ENCODE peak calls at places on chromosome 15, in six cellular contexts. Y is adrenal gland, B is esophagus squamous epithelium, V is uterus, K is upper lobe of left lung, J is spleen. N is an unnamed sample.

GRCh38 chr15:72534522-72534921 is 60.4 kb downstream of the ARIH1 start:
- DNase-seq in Y (no peak), B (no peak), V (no peak), K (no peak), J (no peak), N (no peak)

GRCh38 chr15:77497108-77497737 is 76.5 kb downstream of the HMG20A start:
- DNase-seq in Y (peak; percentile 47), B (no peak), V (no peak), K (peak; percentile 25), J (peak; percentile 75), N (peak; percentile 86)

GRCh38 chr15:92941668-92942067 is 41.5 kb downstream of the CHD2 start:
- DNase-seq in Y (no peak), B (no peak), V (no peak), K (no peak), J (no peak), N (no peak)

GRCh38 chr15:76058714-76059319 is 968 bp upstream of the TMEM266 start:
- DNase-seq in Y (peak; percentile 9), B (no peak), V (no peak), K (no peak), J (no peak), N (no peak)

GRCh38 chr15:27017168-27017809 is 46.3 kb downstream of the GABRG3 start:
- DNase-seq in Y (peak; percentile 71), B (no peak), V (no peak), K (no peak), J (no peak), N (no peak)

GRCh38 chr15:78418239-78418638 is 19.8 kb upstream of the IREB2 start:
- DNase-seq in Y (no peak), B (no peak), V (no peak), K (no peak), J (no peak), N (no peak)

GRCh38 chr15:77455696-77456293 is 35.1 kb downstream of the HMG20A start:
- DNase-seq in Y (no peak), B (no peak), V (no peak), K (no peak), J (no peak), N (no peak)

GRCh38 chr15:73346735-73347312 is 21.9 kb downstream of the HCN4 start:
- DNase-seq in Y (peak; percentile 44), B (no peak), V (peak; percentile 17), K (peak; percentile 64), J (no peak), N (peak; percentile 65)

GRCh38 chr15:70248116-70249025 is 150.7 kb upstream of the TLE3 start:
- DNase-seq in Y (no peak), B (no peak), V (no peak), K (peak; percentile 55), J (peak; percentile 71), N (no peak)

GRCh38 chr15:60408438-60409105 is 10.8 kb upstream of the ANXA2 start:
- DNase-seq in Y (no peak), B (no peak), V (no peak), K (no peak), J (no peak), N (no peak)

GRCh38 chr15:66099950-66100671 is 153.4 kb downstream of the MEGF11 start:
- DNase-seq in Y (no peak), B (no peak), V (no peak), K (no peak), J (peak; percentile 28), N (no peak)

GRCh38 chr15:74954515-74954914 is 2.1 kb downstream of the RPP25 start:
- DNase-seq in Y (peak; percentile 88), B (no peak), V (no peak), K (no peak), J (peak; percentile 61), N (no peak)

GRCh38 chr15:61256231-61256630 is 27.1 kb upstream of the RORA start:
- DNase-seq in Y (no peak), B (no peak), V (no peak), K (no peak), J (no peak), N (no peak)

GRCh38 chr15:62124176-62124952 is 40.7 kb downstream of the C2CD4B start:
- DNase-seq in Y (no peak), B (no peak), V (no peak), K (no peak), J (no peak), N (no peak)

DNA sequence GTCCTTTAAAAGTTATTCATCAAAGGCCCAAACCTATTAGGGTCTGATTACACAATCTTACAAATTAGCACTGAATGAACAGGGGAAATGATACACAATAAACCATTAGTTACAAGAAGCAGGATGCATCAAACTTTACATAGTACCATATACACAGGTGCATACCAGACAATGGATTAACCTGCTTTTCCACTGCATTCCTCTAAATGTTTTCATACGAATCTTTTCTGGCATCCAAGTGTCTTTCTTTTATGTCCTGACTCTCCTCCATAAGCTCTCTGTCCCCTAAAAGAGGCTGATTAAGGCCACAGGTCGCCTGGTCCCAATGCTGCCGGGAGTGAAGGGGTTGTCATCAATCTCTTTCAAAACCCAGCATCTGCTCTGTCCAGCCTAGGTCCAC is 11.4 kb downstream of the FBN1 start:
- DNase-seq in Y (no peak), B (no peak), V (no peak), K (no peak), J (no peak), N (no peak)
- H3K4me1 ChIP-seq in Y (no peaks in the 10 kb centered on the region), B (peaks cover 4% of the 10 kb centered on the region), V (no peaks in the 10 kb centered on the region), K (no peaks in the 10 kb centered on the region), J (no peaks in the 10 kb centered on the region), N (no peaks in the 10 kb centered on the region)

GRCh38 chr15:41927516-41927915 is 33.7 kb upstream of the SPTBN5 start:
- DNase-seq in Y (no peak), B (no peak), V (no peak), K (no peak), J (no peak), N (no peak)

GRCh38 chr15:41923424-41923999 is 29.7 kb upstream of the SPTBN5 start:
- DNase-seq in Y (no peak), B (no peak), V (no peak), K (no peak), J (no peak), N (no peak)

GRCh38 chr15:41926184-41927056 is 32.6 kb upstream of the SPTBN5 start:
- DNase-seq in Y (no peak), B (no peak), V (no peak), K (no peak), J (no peak), N (no peak)

GRCh38 chr15:41922353-41922752 is 28.5 kb upstream of the SPTBN5 start:
- DNase-seq in Y (no peak), B (no peak), V (no peak), K (peak; percentile 57), J (no peak), N (no peak)

GRCh38 chr15:41925209-41925608 is 31.4 kb upstream of the SPTBN5 start:
- DNase-seq in Y (no peak), B (no peak), V (no peak), K (no peak), J (no peak), N (no peak)
- TF ChIP-seq POLR2A in Y (no peak), B (no peak), V (no peak), K (no peak), J (no peak), N (no peak)

DNA sequence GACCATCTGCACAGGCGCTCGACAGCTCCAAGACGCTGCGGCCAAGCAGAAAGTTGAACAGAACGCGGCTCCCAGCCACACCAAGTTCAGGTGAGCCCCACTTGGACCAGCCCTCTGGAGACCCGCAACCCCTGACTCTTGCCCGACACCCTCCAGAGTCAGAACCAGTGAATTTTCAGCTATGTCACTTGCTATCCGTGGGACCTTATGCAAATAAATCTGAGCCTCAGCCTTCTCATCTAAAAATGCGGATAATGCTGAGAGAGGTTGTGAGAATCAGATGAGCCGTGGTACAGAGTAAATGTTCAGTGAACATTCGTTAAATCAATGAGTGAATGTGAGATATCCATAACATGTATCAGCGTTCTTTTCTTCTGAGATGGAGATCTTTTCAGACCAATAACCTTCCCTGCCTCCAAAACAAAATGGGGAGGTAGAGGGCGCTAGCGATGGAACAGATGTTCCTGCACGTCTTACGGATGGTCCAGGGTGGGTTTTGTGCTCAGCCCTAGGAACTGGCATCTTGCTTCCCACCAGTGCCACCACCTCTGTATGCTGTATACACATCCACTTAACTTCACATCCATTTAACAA is 524 bp downstream of the MRPS11 start:
- DNase-seq in Y (no peak), B (no peak), V (no peak), K (no peak), J (no peak), N (no peak)
- TF ChIP-seq CTCF in Y (no peak), B (no peak), V (no peak), K (no peak), J (no peak), N (no peak)

GRCh38 chr15:31359722-31360111 is 33.1 kb downstream of the KLF13 start:
- DNase-seq in Y (no peak), B (no peak), V (no peak), K (no peak), J (no peak), N (no peak)

GRCh38 chr15:31358957-31359721 is 32.5 kb downstream of the KLF13 start:
- DNase-seq in Y (no peak), B (no peak), V (no peak), K (no peak), J (no peak), N (no peak)

GRCh38 chr15:31357148-31357547 is 30.5 kb downstream of the KLF13 start:
- DNase-seq in Y (no peak), B (no peak), V (no peak), K (no peak), J (no peak), N (peak; percentile 21)

GRCh38 chr15:31360158-31360561 is 33.5 kb downstream of the KLF13 start:
- DNase-seq in Y (no peak), B (no peak), V (no peak), K (no peak), J (no peak), N (no peak)

DNA sequence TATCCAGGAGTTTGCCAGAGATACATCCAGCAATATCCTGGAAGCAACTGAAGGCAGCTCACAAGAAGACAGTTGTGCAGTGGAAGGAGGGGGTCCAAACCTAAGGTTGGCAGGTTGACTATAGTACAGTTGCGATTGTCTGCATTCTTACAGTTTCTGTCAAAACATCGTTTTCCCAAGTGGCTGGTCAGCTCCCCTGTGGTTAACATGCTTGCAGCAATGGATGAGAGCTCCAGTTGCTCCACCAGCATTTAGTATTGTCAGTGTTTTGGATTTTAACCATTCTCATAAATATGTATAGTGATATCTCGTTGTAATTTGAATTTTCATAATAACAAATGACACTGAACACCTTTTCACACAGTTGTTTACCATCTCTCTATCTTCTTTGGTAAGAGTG is 31.5 kb downstream of the KLF13 start:
- DNase-seq in Y (no peak), B (no peak), V (no peak), K (no peak), J (no peak), N (no peak)
- H3K4me1 ChIP-seq in Y (peaks cover 17% of the 10 kb centered on the region), B (peaks cover 93% of the 10 kb centered on the region), V (peaks cover 24% of the 10 kb centered on the region), K (peaks cover 100% of the 10 kb centered on the region), J (peaks cover 100% of the 10 kb centered on the region), N (peaks cover 100% of the 10 kb centered on the region)

GRCh38 chr15:80697316-80697715 is 2.2 kb downstream of the ABHD17C start:
- DNase-seq in Y (no peak), B (no peak), V (no peak), K (no peak), J (no peak), N (no peak)
- TF ChIP-seq POLR2A in Y (no peak), B (no peak), V (no peak), K (no peak), J (no peak), N (no peak)

DNA sequence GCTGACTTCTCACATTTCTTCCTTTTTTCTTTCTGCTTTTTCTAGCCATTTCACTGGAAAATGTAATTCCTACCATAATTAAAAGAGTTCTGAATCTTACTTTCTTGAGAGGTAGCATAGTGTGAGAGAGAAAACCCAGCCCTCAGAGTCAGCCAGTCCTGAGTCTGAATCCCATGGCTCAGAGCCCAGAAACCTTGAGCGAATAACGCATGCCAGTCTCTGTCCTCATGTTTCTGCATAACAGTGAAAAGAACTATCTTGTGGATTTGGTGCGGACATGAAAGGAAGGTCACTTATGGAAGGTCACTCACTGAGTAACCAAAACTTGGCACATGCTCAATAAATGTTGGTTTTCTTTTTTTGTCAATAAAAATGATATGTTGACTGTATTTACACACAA is 29.3 kb upstream of the SLCO3A1 start:
- DNase-seq in Y (peak; percentile 91), B (no peak), V (no peak), K (no peak), J (no peak), N (peak; percentile 72)
- TF ChIP-seq CTCF in Y (no peak), B (no peak), V (no peak), K (no peak), J (no peak), N (no peak)

N was measured in heart left ventricle.